ENCODE peak calls at places on chromosomes 7 and 10, in seven cellular contexts. One of them, this sample, is unnamed.

GRCh38 chr10:118621304-118621942 is 26.0 kb upstream of the PRLHR start:
- DNase-seq in psoas muscle: no peak
- DNase-seq in upper lobe of left lung: peak; percentile 25
- DNase-seq in A549: no peak
- DNase-seq in hepatocyte: no peak
- DNase-seq in pancreas: no peak
- DNase-seq in AG09319: no peak
- DNase-seq in this sample: no peak

GRCh38 chr7:128191136-128191844 is 49.8 kb upstream of the LEP start:
- DNase-seq in psoas muscle: no peak
- DNase-seq in upper lobe of left lung: no peak
- DNase-seq in A549: no peak
- DNase-seq in hepatocyte: no peak
- DNase-seq in pancreas: no peak
- DNase-seq in AG09319: no peak
- DNase-seq in this sample: no peak

GRCh38 chr7:132097550-132098134 is 478.6 kb downstream of the PLXNA4 start:
- DNase-seq in psoas muscle: no peak
- DNase-seq in upper lobe of left lung: no peak
- DNase-seq in A549: no peak
- DNase-seq in hepatocyte: no peak
- DNase-seq in pancreas: no peak
- DNase-seq in AG09319: no peak
- DNase-seq in this sample: no peak

GRCh38 chr10:48577158-48577557 is 27.7 kb downstream of the ARHGAP22 start:
- DNase-seq in psoas muscle: no peak
- DNase-seq in upper lobe of left lung: no peak
- DNase-seq in A549: no peak
- DNase-seq in hepatocyte: no peak
- DNase-seq in pancreas: no peak
- DNase-seq in AG09319: no peak
- DNase-seq in this sample: no peak

GRCh38 chr10:49518982-49519578 is 19.8 kb downstream of the ERCC6 start:
- DNase-seq in psoas muscle: no peak
- DNase-seq in upper lobe of left lung: no peak
- DNase-seq in A549: peak; percentile 50
- DNase-seq in hepatocyte: peak; percentile 59
- DNase-seq in pancreas: no peak
- DNase-seq in AG09319: no peak
- DNase-seq in this sample: no peak

GRCh38 chr10:124874-125273 is 10.4 kb upstream of the ZMYND11 start:
- DNase-seq in psoas muscle: no peak
- DNase-seq in upper lobe of left lung: no peak
- DNase-seq in A549: no peak
- DNase-seq in hepatocyte: no peak
- DNase-seq in pancreas: no peak
- DNase-seq in AG09319: no peak
- DNase-seq in this sample: no peak

GRCh38 chr7:145088111-145088745 is 252.4 kb upstream of the TPK1 start:
- DNase-seq in psoas muscle: no peak
- DNase-seq in upper lobe of left lung: no peak
- DNase-seq in A549: no peak
- DNase-seq in hepatocyte: peak; percentile 21
- DNase-seq in pancreas: no peak
- DNase-seq in AG09319: no peak
- DNase-seq in this sample: no peak

GRCh38 chr7:147859486-147859885 is 731.1 kb upstream of the C7orf33 start:
- DNase-seq in psoas muscle: no peak
- DNase-seq in upper lobe of left lung: no peak
- DNase-seq in A549: no peak
- DNase-seq in hepatocyte: no peak
- DNase-seq in pancreas: no peak
- DNase-seq in AG09319: no peak
- DNase-seq in this sample: no peak

GRCh38 chr7:110534241-110534931 is 556.5 kb upstream of the LRRN3 start:
- DNase-seq in psoas muscle: no peak
- DNase-seq in upper lobe of left lung: no peak
- DNase-seq in A549: peak; percentile 89
- DNase-seq in hepatocyte: peak; percentile 26
- DNase-seq in pancreas: no peak
- DNase-seq in AG09319: no peak
- DNase-seq in this sample: peak; percentile 15

GRCh38 chr10:114359041-114359952 is 45.0 kb downstream of the AFAP1L2 start:
- DNase-seq in psoas muscle: no peak
- DNase-seq in upper lobe of left lung: no peak
- DNase-seq in A549: peak; percentile 48
- DNase-seq in hepatocyte: no peak
- DNase-seq in pancreas: no peak
- DNase-seq in AG09319: no peak
- DNase-seq in this sample: no peak

GRCh38 chr7:50353894-50354595 is 49.5 kb downstream of the IKZF1 start:
- DNase-seq in psoas muscle: no peak
- DNase-seq in upper lobe of left lung: no peak
- DNase-seq in A549: no peak
- DNase-seq in hepatocyte: no peak
- DNase-seq in pancreas: no peak
- DNase-seq in AG09319: no peak
- DNase-seq in this sample: no peak

GRCh38 chr10:102815790-102816549 is 21.2 kb downstream of the CYP17A1 start:
- DNase-seq in psoas muscle: no peak
- DNase-seq in upper lobe of left lung: no peak
- DNase-seq in A549: no peak
- DNase-seq in hepatocyte: no peak
- DNase-seq in pancreas: no peak
- DNase-seq in AG09319: peak; percentile 64
- DNase-seq in this sample: peak; percentile 59

GRCh38 chr10:101244321-101245050 is 15.2 kb upstream of the LBX1 start:
- DNase-seq in psoas muscle: peak; percentile 59
- DNase-seq in upper lobe of left lung: no peak
- DNase-seq in A549: peak; percentile 72
- DNase-seq in hepatocyte: peak; percentile 46
- DNase-seq in pancreas: no peak
- DNase-seq in AG09319: peak; percentile 7
- DNase-seq in this sample: no peak

GRCh38 chr7:2787251-2787968 is 56.7 kb downstream of the GNA12 start:
- DNase-seq in psoas muscle: no peak
- DNase-seq in upper lobe of left lung: no peak
- DNase-seq in A549: no peak
- DNase-seq in hepatocyte: no peak
- DNase-seq in pancreas: no peak
- DNase-seq in AG09319: no peak
- DNase-seq in this sample: no peak

GRCh38 chr7:96418600-96418999 is 96.7 kb upstream of the SLC25A13 start:
- DNase-seq in psoas muscle: no peak
- DNase-seq in upper lobe of left lung: no peak
- DNase-seq in A549: no peak
- DNase-seq in hepatocyte: no peak
- DNase-seq in pancreas: no peak
- DNase-seq in AG09319: no peak
- DNase-seq in this sample: no peak

GRCh38 chr10:101035916-101036702 is 5.1 kb downstream of the SFXN3 start:
- DNase-seq in psoas muscle: no peak
- DNase-seq in upper lobe of left lung: no peak
- DNase-seq in A549: no peak
- DNase-seq in hepatocyte: no peak
- DNase-seq in pancreas: no peak
- DNase-seq in AG09319: no peak
- DNase-seq in this sample: no peak

GRCh38 chr7:141042222-141043193 is 27.8 kb upstream of the MRPS33 start:
- DNase-seq in psoas muscle: no peak
- DNase-seq in upper lobe of left lung: no peak
- DNase-seq in A549: peak; percentile 78
- DNase-seq in hepatocyte: peak; percentile 25
- DNase-seq in pancreas: no peak
- DNase-seq in AG09319: no peak
- DNase-seq in this sample: no peak

GRCh38 chr10:42951486-42952251 is 125.2 kb upstream of the RET start:
- DNase-seq in psoas muscle: peak; percentile 69
- DNase-seq in upper lobe of left lung: no peak
- DNase-seq in A549: no peak
- DNase-seq in hepatocyte: peak; percentile 42
- DNase-seq in pancreas: peak; percentile 73
- DNase-seq in AG09319: no peak
- DNase-seq in this sample: no peak

GRCh38 chr7:96224682-96225081 is 97.2 kb downstream of the SLC25A13 start:
- DNase-seq in psoas muscle: no peak
- DNase-seq in upper lobe of left lung: no peak
- DNase-seq in A549: peak; percentile 14
- DNase-seq in hepatocyte: no peak
- DNase-seq in pancreas: no peak
- DNase-seq in AG09319: no peak
- DNase-seq in this sample: no peak

GRCh38 chr10:112649492-112650152 is 202.6 kb downstream of the VTI1A start:
- DNase-seq in psoas muscle: no peak
- DNase-seq in upper lobe of left lung: no peak
- DNase-seq in A549: peak; percentile 26
- DNase-seq in hepatocyte: no peak
- DNase-seq in pancreas: no peak
- DNase-seq in AG09319: no peak
- DNase-seq in this sample: no peak

GRCh38 chr10:131102147-131102546 is 209.4 kb downstream of the TCERG1L start:
- DNase-seq in psoas muscle: peak; percentile 21
- DNase-seq in upper lobe of left lung: no peak
- DNase-seq in A549: no peak
- DNase-seq in hepatocyte: no peak
- DNase-seq in pancreas: peak; percentile 16
- DNase-seq in AG09319: no peak
- DNase-seq in this sample: peak; percentile 24

GRCh38 chr10:44976352-44977198 is 2.0 kb downstream of the DEPP1 start:
- DNase-seq in psoas muscle: peak; percentile 49
- DNase-seq in upper lobe of left lung: no peak
- DNase-seq in A549: no peak
- DNase-seq in hepatocyte: no peak
- DNase-seq in pancreas: no peak
- DNase-seq in AG09319: no peak
- DNase-seq in this sample: peak; percentile 40

GRCh38 chr10:44974082-44974627 is 4.5 kb downstream of the DEPP1 start:
- DNase-seq in psoas muscle: peak; percentile 51
- DNase-seq in upper lobe of left lung: no peak
- DNase-seq in A549: no peak
- DNase-seq in hepatocyte: no peak
- DNase-seq in pancreas: peak; percentile 79
- DNase-seq in AG09319: no peak
- DNase-seq in this sample: no peak

GRCh38 chr10:44977287-44978212 is 1.1 kb downstream of the DEPP1 start:
- DNase-seq in psoas muscle: peak; percentile 76
- DNase-seq in upper lobe of left lung: peak; percentile 84
- DNase-seq in A549: no peak
- DNase-seq in hepatocyte: no peak
- DNase-seq in pancreas: peak; percentile 83
- DNase-seq in AG09319: no peak
- DNase-seq in this sample: peak; percentile 56

GRCh38 chr10:44974628-44975431 is 3.8 kb downstream of the DEPP1 start:
- DNase-seq in psoas muscle: peak; percentile 87
- DNase-seq in upper lobe of left lung: peak; percentile 95
- DNase-seq in A549: peak; percentile 55
- DNase-seq in hepatocyte: peak; percentile 83
- DNase-seq in pancreas: peak; percentile 91
- DNase-seq in AG09319: no peak
- DNase-seq in this sample: peak; percentile 86

DNA sequence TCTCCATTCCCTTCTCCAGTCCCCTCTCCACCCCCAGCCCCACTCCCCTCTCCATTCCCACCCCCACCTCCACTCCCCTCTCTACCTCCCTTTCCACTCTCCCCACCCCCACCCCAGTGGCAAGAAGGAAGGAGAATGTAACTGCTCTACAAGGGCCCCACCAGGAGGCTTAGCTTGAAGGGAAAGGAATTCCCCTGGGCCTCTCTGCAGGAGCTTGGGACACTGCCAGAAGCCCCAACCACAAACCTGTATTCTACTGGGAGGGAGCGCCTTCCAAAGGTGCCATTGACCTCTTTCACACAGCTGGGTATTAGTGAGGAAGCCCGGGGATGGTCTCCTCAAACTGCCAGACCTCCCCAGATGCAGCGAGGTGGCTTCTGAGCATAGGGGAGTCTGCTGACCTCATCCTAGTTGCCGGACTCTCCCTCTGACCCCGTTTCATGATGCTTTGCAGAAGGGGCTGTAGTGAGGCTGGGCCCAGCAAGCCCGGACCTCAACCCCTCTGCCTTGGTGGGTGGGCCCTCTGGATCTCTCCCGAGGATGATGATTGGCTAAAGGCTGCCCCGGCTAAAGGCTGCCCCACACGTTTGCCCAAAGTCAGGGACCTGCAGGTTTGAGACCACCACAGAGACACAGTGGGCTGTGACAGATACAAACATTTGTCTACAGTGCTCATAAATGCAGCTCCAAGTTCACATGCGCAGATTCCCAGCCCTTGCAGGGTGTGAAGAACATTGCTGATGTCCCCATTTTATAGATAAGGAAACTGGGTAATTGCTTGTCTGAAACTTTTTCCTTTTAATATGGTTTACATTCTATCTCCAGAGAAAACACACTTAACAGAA is 2.9 kb downstream of the DEPP1 start:
- DNase-seq in psoas muscle: peak; percentile 66
- DNase-seq in upper lobe of left lung: no peak
- DNase-seq in A549: peak; percentile 21
- DNase-seq in hepatocyte: peak; percentile 87
- DNase-seq in pancreas: peak; percentile 84
- DNase-seq in AG09319: no peak
- DNase-seq in this sample: peak; percentile 65
- TF ChIP-seq CTCF in psoas muscle: no peak
- TF ChIP-seq CTCF in upper lobe of left lung: no peak
- TF ChIP-seq CTCF in A549: no peak
- TF ChIP-seq CTCF in hepatocyte: no peak
- TF ChIP-seq CTCF in pancreas: no peak
- TF ChIP-seq CTCF in AG09319: no peak
- TF ChIP-seq CTCF in this sample: no peak

GRCh38 chr10:125000366-125001312 is 58.7 kb downstream of the ZRANB1 start:
- DNase-seq in psoas muscle: no peak
- DNase-seq in upper lobe of left lung: peak; percentile 41
- DNase-seq in A549: no peak
- DNase-seq in hepatocyte: no peak
- DNase-seq in pancreas: no peak
- DNase-seq in AG09319: no peak
- DNase-seq in this sample: peak; percentile 49
- TF ChIP-seq CTCF in psoas muscle: no peak
- TF ChIP-seq CTCF in upper lobe of left lung: no peak
- TF ChIP-seq CTCF in A549: no peak
- TF ChIP-seq CTCF in hepatocyte: peak; percentile 10
- TF ChIP-seq CTCF in pancreas: no peak
- TF ChIP-seq CTCF in AG09319: peak; percentile 21
- TF ChIP-seq CTCF in this sample: no peak

GRCh38 chr7:142357953-142358520 is 100.2 kb upstream of the PRSS58 start:
- DNase-seq in psoas muscle: no peak
- DNase-seq in upper lobe of left lung: no peak
- DNase-seq in A549: peak; percentile 76
- DNase-seq in hepatocyte: peak; percentile 77
- DNase-seq in pancreas: no peak
- DNase-seq in AG09319: peak; percentile 62
- DNase-seq in this sample: no peak
- TF ChIP-seq CTCF in psoas muscle: peak; percentile 73
- TF ChIP-seq CTCF in upper lobe of left lung: peak; percentile 44
- TF ChIP-seq CTCF in A549: peak; percentile 66
- TF ChIP-seq CTCF in hepatocyte: peak; percentile 79
- TF ChIP-seq CTCF in pancreas: peak; percentile 53
- TF ChIP-seq CTCF in AG09319: peak; percentile 77
- TF ChIP-seq CTCF in this sample: no peak

DNA sequence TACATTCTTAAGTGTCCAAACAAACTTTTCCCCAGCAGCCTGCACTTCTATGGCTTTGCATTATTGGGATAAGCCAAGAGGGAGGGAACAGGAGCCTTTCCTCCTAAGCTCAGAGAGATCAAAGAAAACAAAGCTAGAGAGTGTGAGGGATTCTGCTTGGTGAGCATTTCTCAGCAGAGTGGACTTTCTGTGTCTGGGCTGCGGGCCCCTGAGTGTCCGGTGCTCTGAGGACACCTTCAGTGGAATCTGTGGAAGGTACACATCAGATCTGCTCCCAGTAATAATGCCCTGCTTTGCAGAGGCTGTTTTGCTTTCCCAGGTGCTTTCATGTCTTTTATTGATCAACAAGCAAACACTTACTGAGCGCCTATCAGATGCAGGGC is 50.2 kb downstream of the KCNMA1 start:
- DNase-seq in psoas muscle: no peak
- DNase-seq in upper lobe of left lung: no peak
- DNase-seq in A549: no peak
- DNase-seq in hepatocyte: peak; percentile 57
- DNase-seq in pancreas: no peak
- DNase-seq in AG09319: no peak
- DNase-seq in this sample: no peak
- TF ChIP-seq CTCF in psoas muscle: no peak
- TF ChIP-seq CTCF in upper lobe of left lung: no peak
- TF ChIP-seq CTCF in A549: no peak
- TF ChIP-seq CTCF in hepatocyte: no peak
- TF ChIP-seq CTCF in pancreas: no peak
- TF ChIP-seq CTCF in AG09319: no peak
- TF ChIP-seq CTCF in this sample: no peak